ENCODE peak calls at places on chromosomes 5 and 9, in seven cellular contexts. G is PC-9, J is cardiac muscle cell, L is left ventricle myocardium inferior, O is prostate gland, Y is AG09309, N is GM23338. C is an unnamed sample.

GRCh38 chr9:20382460-20383071 is 239.7 kb downstream of the MLLT3 start:
- DNase-seq in O (no peak), Y (peak), J (peak), N (peak), L (no peak), G (no peak), C (no peak)

GRCh38 chr5:123937230-123937629 is 425.3 kb downstream of the CSNK1G3 start:
- DNase-seq in O (peak), G (peak), N (peak), Y (peak), L (no peak), J (peak), C (no peak)

GRCh38 chr5:58064799-58065198 is 395.1 kb downstream of the PLK2 start:
- DNase-seq in L (no peak), J (no peak), O (no peak), N (no peak), Y (peak), G (no peak), C (no peak)

GRCh38 chr5:178209334-178210072 is 5.2 kb downstream of the HNRNPAB start:
- DNase-seq in G (no peak), N (no peak), J (no peak), Y (no peak), L (no peak), O (no peak), C (no peak)

GRCh38 chr5:143315214-143315613 is 88.3 kb downstream of the NR3C1 start:
- DNase-seq in N (no peak), G (no peak), O (no peak), L (no peak), Y (no peak), J (no peak), C (no peak)

GRCh38 chr9:29968831-29969230 is 2395.6 kb upstream of the C9orf72 start:
- DNase-seq in O (no peak), L (no peak), G (no peak), J (no peak), N (no peak), Y (no peak), C (no peak)

GRCh38 chr9:78676009-78676408 is 379.1 kb downstream of the PSAT1 start:
- DNase-seq in L (no peak), O (no peak), G (no peak), Y (no peak), N (no peak), J (peak), C (no peak)

GRCh38 chr9:98039474-98040072 is 17.0 kb upstream of the NANS start:
- DNase-seq in G (no peak), L (no peak), O (no peak), Y (no peak), J (no peak), N (no peak), C (no peak)

GRCh38 chr5:43772601-43773031 is 169.6 kb downstream of the NNT start:
- DNase-seq in J (peak), N (no peak), Y (peak), G (no peak), L (no peak), O (no peak), C (no peak)

GRCh38 chr5:59654691-59655090 is 238.8 kb downstream of the PDE4D start:
- DNase-seq in O (no peak), Y (no peak), L (no peak), N (no peak), G (no peak), J (no peak), C (no peak)

GRCh38 chr5:66958984-66959641 is 237.5 kb downstream of the CD180 start:
- DNase-seq in N (peak), O (no peak), Y (peak), L (peak), J (peak), G (peak), C (no peak)

GRCh38 chr9:122346478-122347347 is 24.1 kb upstream of the PTGS1 start:
- DNase-seq in N (peak), O (peak), Y (no peak), J (peak), G (peak), L (peak), C (no peak)

GRCh38 chr5:23007226-23007625 is 154.1 kb upstream of the CDH12 start:
- DNase-seq in L (no peak), Y (no peak), G (no peak), O (no peak), J (no peak), N (no peak), C (no peak)

GRCh38 chr9:72046593-72047456 is 13.6 kb downstream of the C9orf57 start:
- DNase-seq in J (no peak), N (no peak), O (no peak), Y (no peak), G (no peak), L (no peak), C (no peak)

GRCh38 chr5:136374003-136374402 is 8.7 kb upstream of the TRPC7 start:
- DNase-seq in O (no peak), G (peak), J (peak), L (no peak), N (peak), Y (no peak), C (no peak)

GRCh38 chr9:115349542-115349941 is 231.6 kb upstream of the TNC start:
- DNase-seq in Y (no peak), J (no peak), L (no peak), N (no peak), G (no peak), O (no peak), C (no peak)

GRCh38 chr9:69175488-69175872 is 1.4 kb downstream of the TJP2 start:
- DNase-seq in O (no peak), Y (no peak), G (no peak), N (no peak), L (no peak), J (no peak), C (no peak)

GRCh38 chr5:54693936-54694510 is 176.5 kb downstream of the SNX18 start:
- DNase-seq in O (no peak), N (no peak), L (no peak), J (no peak), Y (no peak), G (no peak), C (no peak)

GRCh38 chr5:154967419-154968024 is 26.6 kb downstream of the MRPL22 start:
- DNase-seq in N (peak), G (no peak), J (peak), L (no peak), Y (no peak), O (no peak), C (no peak)

GRCh38 chr9:35516481-35516880 is 26.6 kb downstream of the RUSC2 start:
- DNase-seq in Y (no peak), N (peak), G (peak), O (no peak), L (no peak), J (peak), C (no peak)

GRCh38 chr5:178367351-178368120 is 134.9 kb upstream of the PHYKPL start:
- DNase-seq in N (no peak), O (no peak), J (no peak), G (no peak), L (no peak), Y (no peak), C (no peak)

GRCh38 chr9:133151041-133151440 is 12.7 kb downstream of the GBGT1 start:
- DNase-seq in L (no peak), J (no peak), G (no peak), O (no peak), N (no peak), Y (no peak), C (no peak)

GRCh38 chr9:13033959-13034695 is 245.4 kb downstream of the MPDZ start:
- DNase-seq in Y (no peak), J (peak), N (peak), O (peak), G (peak), L (peak), C (no peak)
- H3K4me3 ChIP-seq in Y (peak), J (no peak), N (no peak), O (peak), G (peak), L (peak), C (no peak)

GRCh38 chr9:137156567-137157375 is 13.1 kb downstream of the LRRC26 start:
- DNase-seq in Y (no peak), O (no peak), G (no peak), N (peak), J (peak), L (peak), C (peak)
- H3K4me3 ChIP-seq in Y (peak), O (no peak), G (no peak), N (peak), J (no peak), L (peak), C (no peak)

DNA sequence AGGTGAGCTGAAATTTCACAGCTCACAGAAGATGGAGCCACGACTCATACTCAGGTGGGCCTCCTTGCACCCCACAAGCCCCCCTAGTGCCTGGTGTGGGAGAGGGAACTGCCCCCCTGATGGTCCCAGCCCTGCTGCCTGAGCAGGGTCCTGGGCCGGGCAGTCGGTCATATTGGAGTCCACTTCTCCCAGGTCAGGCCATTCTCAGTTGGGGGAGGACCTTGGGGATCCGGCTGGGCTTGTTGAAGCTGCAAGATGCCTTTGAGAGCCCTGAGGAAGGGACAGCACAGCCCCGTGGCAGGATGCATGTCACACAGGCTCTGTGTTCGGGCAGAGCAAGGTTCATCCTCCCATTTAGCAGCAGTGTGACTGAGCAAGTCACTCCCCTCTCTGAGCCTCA is 56.6 kb downstream of the ERGIC1 start:
- DNase-seq in G (no peak), N (no peak), J (no peak), Y (no peak), L (no peak), O (no peak), C (no peak)
- H3K4me3 ChIP-seq in G (no peak), N (no peak), J (no peak), Y (no peak), L (no peak), O (no peak), C (no peak)

GRCh38 chr5:12730354-12730753 is 826.1 kb upstream of the CTNND2 start:
- DNase-seq in O (no peak), Y (no peak), L (no peak), G (no peak), N (no peak), J (no peak), C (no peak)
- H3K4me3 ChIP-seq in O (no peak), Y (no peak), L (no peak), G (no peak), N (no peak), J (no peak), C (no peak)

GRCh38 chr5:31626604-31627234 is 12.2 kb upstream of the PDZD2 start:
- DNase-seq in O (no peak), J (no peak), G (no peak), Y (no peak), N (no peak), L (no peak), C (no peak)

GRCh38 chr5:31625394-31625793 is 13.5 kb upstream of the PDZD2 start:
- DNase-seq in L (no peak), J (no peak), N (no peak), Y (no peak), O (no peak), G (no peak), C (no peak)

GRCh38 chr5:31626156-31626555 is 12.8 kb upstream of the PDZD2 start:
- DNase-seq in G (no peak), N (no peak), J (no peak), L (peak), O (peak), Y (no peak), C (no peak)

GRCh38 chr5:31620071-31620470 is 18.9 kb upstream of the PDZD2 start:
- DNase-seq in G (no peak), O (no peak), N (no peak), L (no peak), Y (no peak), J (no peak), C (no peak)

DNA sequence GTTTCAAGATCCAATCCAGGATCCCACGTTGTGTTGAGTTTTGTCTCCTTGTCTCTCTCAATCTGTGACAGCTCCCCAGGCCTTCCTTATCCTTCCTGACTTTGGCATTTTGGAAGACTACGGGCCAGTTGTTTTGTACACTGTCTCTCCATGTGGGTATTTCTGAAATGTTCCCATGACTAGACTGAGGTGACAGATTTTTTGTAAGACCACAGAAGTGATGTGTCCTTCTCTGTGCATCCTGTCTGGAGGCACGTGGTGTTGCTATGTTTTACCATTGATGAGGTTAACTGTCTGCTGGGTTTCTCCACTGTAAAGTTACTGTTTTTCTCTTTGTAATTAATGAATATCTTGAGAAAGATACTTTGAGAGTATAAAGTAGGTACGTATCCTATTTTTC is 15.7 kb upstream of the PDZD2 start:
- DNase-seq in J (no peak), G (no peak), L (no peak), N (no peak), Y (no peak), O (no peak), C (no peak)
- H3K4me3 ChIP-seq in J (no peak), G (no peak), L (no peak), N (no peak), Y (no peak), O (no peak), C (no peak)

GRCh38 chr5:10338996-10339903 is 14.2 kb upstream of the MARCHF6 start:
- DNase-seq in G (no peak), O (no peak), J (no peak), Y (no peak), L (no peak), N (peak), C (no peak)

GRCh38 chr5:10335711-10336470 is 17.6 kb upstream of the MARCHF6 start:
- DNase-seq in J (no peak), L (no peak), Y (no peak), G (no peak), O (no peak), N (no peak), C (no peak)

GRCh38 chr5:10334830-10335229 is 18.7 kb upstream of the MARCHF6 start:
- DNase-seq in J (no peak), Y (no peak), G (no peak), N (no peak), L (no peak), O (no peak), C (no peak)

GRCh38 chr5:10337107-10337506 is 16.4 kb upstream of the MARCHF6 start:
- DNase-seq in J (no peak), N (no peak), L (no peak), O (no peak), G (no peak), Y (no peak), C (no peak)

GRCh38 chr5:10337986-10338385 is 15.5 kb upstream of the MARCHF6 start:
- DNase-seq in N (no peak), J (no peak), G (no peak), Y (no peak), O (no peak), L (no peak), C (no peak)
- H3K4me3 ChIP-seq in N (no peak), J (no peak), G (no peak), Y (no peak), O (no peak), L (no peak), C (no peak)

C was measured in effector memory CD4-positive, alpha-beta T cell.